ENCODE peak calls at places on chromosomes 4 and X, in nine cellular contexts. H is transverse colon, G is left ventricle myocardium superior, L is foreskin fibroblast, S is T-helper 22 cell, I is HCT116, T is non-pigmented ciliary epithelial cell, Z is head of caudate nucleus, F is epithelial cell of esophagus. J is an unnamed sample.

GRCh38 chr4:73653695-73654106 is 33.5 kb upstream of the RASSF6 start:
- DNase-seq in H (peak; percentile 33), T (no peak), I (peak; percentile 33), S (no peak), L (peak; percentile 75), G (no peak), Z (peak; percentile 32), F (peak; percentile 64), J (no peak)

GRCh38 chrX:129594781-129595180 is 54.7 kb downstream of the OCRL start:
- DNase-seq in L (no peak), G (no peak), I (no peak), F (no peak), Z (no peak), H (no peak), S (no peak), T (no peak), J (no peak)

GRCh38 chrX:20118065-20118824 is 1.5 kb upstream of the MAP7D2 start:
- DNase-seq in G (no peak), H (peak; percentile 45), L (no peak), Z (no peak), S (no peak), F (peak; percentile 54), I (no peak), T (no peak), J (no peak)

GRCh38 chrX:152819732-152820131 is 10.8 kb downstream of the CETN2 start:
- DNase-seq in H (no peak), T (no peak), F (peak; percentile 72), G (no peak), Z (no peak), S (no peak), I (no peak), L (peak; percentile 71), J (no peak)

GRCh38 chr4:77015390-77015789 is 60.4 kb downstream of the CCNI start:
- DNase-seq in T (no peak), Z (no peak), F (peak; percentile 32), H (no peak), L (peak; percentile 82), S (no peak), G (no peak), I (no peak), J (no peak)

GRCh38 chr4:128455076-128455345 is 167.4 kb upstream of the PGRMC2 start:
- DNase-seq in Z (no peak), I (no peak), S (no peak), G (no peak), L (no peak), F (peak; percentile 14), T (no peak), H (no peak), J (no peak)

GRCh38 chrX:72020788-72021187 is 110.1 kb downstream of the NHSL2 start:
- DNase-seq in Z (no peak), I (no peak), H (no peak), L (no peak), T (no peak), G (no peak), S (no peak), F (no peak), J (no peak)

GRCh38 chrX:46715997-46716396 is 42.9 kb downstream of the SLC9A7 start:
- DNase-seq in I (no peak), L (no peak), Z (no peak), S (no peak), G (no peak), F (no peak), H (no peak), T (no peak), J (no peak)

GRCh38 chr4:154425514-154425913 is 66.1 kb downstream of the DCHS2 start:
- DNase-seq in Z (no peak), H (no peak), F (no peak), I (no peak), L (no peak), G (no peak), T (no peak), S (no peak), J (no peak)

GRCh38 chr4:72378901-72379300 is 190.1 kb downstream of the ADAMTS3 start:
- DNase-seq in T (no peak), G (no peak), F (no peak), Z (no peak), S (no peak), H (no peak), I (no peak), L (no peak), J (no peak)

GRCh38 chr4:140888059-140888458 is 131.9 kb upstream of the TBC1D9 start:
- DNase-seq in H (no peak), I (no peak), S (no peak), G (no peak), L (no peak), Z (no peak), T (no peak), F (no peak), J (no peak)

GRCh38 chr4:123488916-123489315 is 92.3 kb downstream of the SPRY1 start:
- DNase-seq in H (no peak), S (no peak), T (peak; percentile 71), G (no peak), F (peak; percentile 84), Z (no peak), I (peak; percentile 32), L (peak; percentile 75), J (no peak)

GRCh38 chr4:87117051-87117729 is 103.2 kb downstream of the KLHL8 start:
- DNase-seq in G (no peak), T (no peak), I (no peak), F (no peak), Z (no peak), L (no peak), S (no peak), H (no peak), J (no peak)

GRCh38 chr4:1346781-1347409 is at the start of gene UVSSA:
- DNase-seq in G (peak; percentile 100), I (peak; percentile 99), H (peak; percentile 100), T (peak; percentile 97), L (peak; percentile 100), Z (peak; percentile 100), F (peak; percentile 100), S (peak; percentile 100), J (peak; percentile 100)

GRCh38 chr4:108432418-108432817 is 188.0 kb upstream of the RPL34 start:
- DNase-seq in I (no peak), H (no peak), G (no peak), T (no peak), F (no peak), L (no peak), S (no peak), Z (no peak), J (no peak)

GRCh38 chr4:7831330-7831729 is 108.3 kb downstream of the AFAP1 start:
- DNase-seq in F (no peak), S (peak; percentile 15), Z (no peak), T (peak; percentile 85), L (peak; percentile 86), G (no peak), I (no peak), H (no peak), J (no peak)

GRCh38 chr4:139686130-139686529 is 20.5 kb downstream of the MGST2 start:
- DNase-seq in Z (no peak), L (no peak), T (no peak), S (no peak), H (no peak), F (no peak), I (no peak), G (no peak), J (no peak)

GRCh38 chrX:109537324-109537665 is 651 bp downstream of the NXT2 start:
- DNase-seq in F (peak; percentile 93), L (peak; percentile 65), I (no peak), S (no peak), T (peak; percentile 23), Z (no peak), H (peak; percentile 42), G (no peak), J (no peak)

GRCh38 chrX:45527834-45528233 is 327.2 kb upstream of the DIPK2B start:
- DNase-seq in H (no peak), L (peak; percentile 46), T (no peak), I (no peak), Z (no peak), F (no peak), G (no peak), S (no peak), J (no peak)